ENCODE peak calls at places on chromosomes 12 and 14, in eight cellular contexts. R, E, Q, B, Y, O, D and K are unnamed samples.

GRCh38 chr12:53824001-53824716 is 72.4 kb upstream of the CISTR start:
- DNase-seq in R (no peak), E (no peak), Q (no peak), B (no peak), Y (no peak), O (no peak), D (no peak), K (no peak)

GRCh38 chr14:32307881-32308582 is 21.1 kb upstream of the AKAP6 start:
- DNase-seq in R (no peak), E (no peak), Q (no peak), B (no peak), Y (no peak), O (no peak), D (no peak), K (no peak)

GRCh38 chr12:28424965-28425364 is 234.7 kb downstream of the CCDC91 start:
- DNase-seq in R (peak; percentile 59), E (no peak), Q (peak; percentile 5), B (no peak), Y (peak; percentile 31), O (no peak), D (peak; percentile 5), K (peak; percentile 89)

GRCh38 chr12:118103601-118104382 is at the start of gene VSIG10:
- DNase-seq in R (no peak), E (peak; percentile 2), Q (peak; percentile 57), B (peak; percentile 38), Y (peak; percentile 75), O (peak; percentile 80), D (no peak), K (peak; percentile 8)

GRCh38 chr12:40793471-40793870 is 101.2 kb downstream of the CNTN1 start:
- DNase-seq in R (no peak), E (no peak), Q (no peak), B (no peak), Y (no peak), O (no peak), D (no peak), K (no peak)

GRCh38 chr12:117060236-117060926 is 38.8 kb downstream of the TESC start:
- DNase-seq in R (no peak), E (no peak), Q (no peak), B (no peak), Y (no peak), O (no peak), D (no peak), K (no peak)

GRCh38 chr14:73743431-73743931 is 29.3 kb upstream of the PNMA1 start:
- DNase-seq in R (no peak), E (no peak), Q (peak; percentile 71), B (no peak), Y (peak; percentile 60), O (peak; percentile 89), D (no peak), K (no peak)

GRCh38 chr12:73935817-73936216 is 601.8 kb upstream of the ATXN7L3B start:
- DNase-seq in R (no peak), E (no peak), Q (no peak), B (no peak), Y (no peak), O (no peak), D (peak; percentile 19), K (no peak)

GRCh38 chr12:93823616-93824410 is 146.6 kb downstream of the CRADD start:
- DNase-seq in R (no peak), E (no peak), Q (no peak), B (no peak), Y (no peak), O (no peak), D (no peak), K (no peak)

GRCh38 chr12:75564398-75564797 is 53.0 kb upstream of the KRR1 start:
- DNase-seq in R (no peak), E (no peak), Q (no peak), B (no peak), Y (no peak), O (no peak), D (no peak), K (peak; percentile 72)

GRCh38 chr12:129532707-129533499 is 370.9 kb downstream of the TMEM132D start:
- DNase-seq in R (no peak), E (no peak), Q (no peak), B (no peak), Y (no peak), O (no peak), D (no peak), K (no peak)

GRCh38 chr14:99684356-99684952 is 356 bp downstream of the CYP46A1 start:
- DNase-seq in R (no peak), E (no peak), Q (no peak), B (no peak), Y (no peak), O (no peak), D (peak; percentile 22), K (no peak)

GRCh38 chr12:103809154-103809553 is 31.9 kb downstream of the NT5DC3 start:
- DNase-seq in R (no peak), E (no peak), Q (no peak), B (no peak), Y (no peak), O (no peak), D (no peak), K (no peak)

GRCh38 chr12:122862872-122863701 is 27.8 kb downstream of the HIP1R start:
- DNase-seq in R (no peak), E (no peak), Q (no peak), B (no peak), Y (peak; percentile 72), O (no peak), D (no peak), K (no peak)

GRCh38 chr12:2682301-2683282 is 112.2 kb upstream of the FKBP4 start:
- DNase-seq in R (no peak), E (no peak), Q (no peak), B (no peak), Y (peak; percentile 28), O (peak; percentile 86), D (peak; percentile 14), K (no peak)

GRCh38 chr14:77062261-77062660 is 33.8 kb upstream of the IRF2BPL start:
- DNase-seq in R (no peak), E (no peak), Q (no peak), B (no peak), Y (no peak), O (no peak), D (no peak), K (no peak)

GRCh38 chr12:123788541-123788940 is 26.4 kb downstream of the DNAH10 start:
- DNase-seq in R (no peak), E (no peak), Q (no peak), B (no peak), Y (no peak), O (no peak), D (no peak), K (no peak)

GRCh38 chr14:103546651-103547454 is 15.6 kb downstream of the BAG5 start:
- DNase-seq in R (no peak), E (peak; percentile 57), Q (peak; percentile 17), B (peak; percentile 52), Y (peak; percentile 80), O (peak; percentile 93), D (peak; percentile 73), K (no peak)

GRCh38 chr14:38079268-38079667 is 128.4 kb upstream of the SSTR1 start:
- DNase-seq in R (peak; percentile 82), E (no peak), Q (no peak), B (no peak), Y (no peak), O (no peak), D (no peak), K (no peak)

GRCh38 chr12:68773582-68773981 is 27.6 kb downstream of the SLC35E3 start:
- DNase-seq in R (no peak), E (no peak), Q (no peak), B (no peak), Y (no peak), O (no peak), D (no peak), K (no peak)

GRCh38 chr14:58749066-58749669 is 111.4 kb downstream of the DACT1 start:
- DNase-seq in R (peak; percentile 87), E (no peak), Q (peak; percentile 53), B (no peak), Y (no peak), O (peak; percentile 75), D (peak; percentile 61), K (no peak)

GRCh38 chr12:12432373-12432772 is 75.5 kb downstream of the BORCS5 start:
- DNase-seq in R (no peak), E (no peak), Q (peak; percentile 29), B (no peak), Y (no peak), O (no peak), D (no peak), K (no peak)

GRCh38 chr12:111174283-111175108 is 194.4 kb downstream of the PHETA1 start:
- DNase-seq in R (no peak), E (no peak), Q (no peak), B (no peak), Y (no peak), O (no peak), D (no peak), K (no peak)

GRCh38 chr12:124636138-124636968 is 68.9 kb upstream of the NCOR2 start:
- DNase-seq in R (no peak), E (peak; percentile 21), Q (no peak), B (no peak), Y (no peak), O (peak; percentile 78), D (no peak), K (no peak)

GRCh38 chr12:122023339-122024131 is 1.9 kb downstream of the BCL7A start:
- DNase-seq in R (no peak), E (no peak), Q (peak; percentile 57), B (peak; percentile 40), Y (peak; percentile 70), O (peak; percentile 65), D (peak; percentile 78), K (no peak)

GRCh38 chr14:64704743-64705405 is 650 bp downstream of the PLEKHG3 start:
- DNase-seq in R (no peak), E (no peak), Q (no peak), B (peak; percentile 46), Y (no peak), O (peak; percentile 78), D (no peak), K (no peak)

GRCh38 chr12:81255456-81255855 is 177.6 kb downstream of the ACSS3 start:
- DNase-seq in R (no peak), E (no peak), Q (no peak), B (no peak), Y (no peak), O (no peak), D (no peak), K (no peak)

GRCh38 chr12:3772380-3772779 is 19.5 kb upstream of the CRACR2A start:
- DNase-seq in R (no peak), E (no peak), Q (no peak), B (no peak), Y (no peak), O (peak; percentile 63), D (no peak), K (peak; percentile 17)

GRCh38 chr14:75715926-75716780 is 55.1 kb downstream of the TTLL5 start:
- DNase-seq in R (no peak), E (no peak), Q (no peak), B (no peak), Y (no peak), O (no peak), D (no peak), K (no peak)

GRCh38 chr12:61452076-61452475 is 808.1 kb upstream of the USP15 start:
- DNase-seq in R (no peak), E (no peak), Q (no peak), B (no peak), Y (no peak), O (no peak), D (no peak), K (no peak)

GRCh38 chr12:130423991-130424857 is 86.5 kb downstream of the PIWIL1 start:
- DNase-seq in R (no peak), E (no peak), Q (no peak), B (no peak), Y (no peak), O (no peak), D (no peak), K (no peak)